ENCODE peak calls at places on chromosome 10, in four cellular contexts. D is OCI-LY7, O is lung, H is lower lobe of right lung. V is an unnamed sample.
A peak's percentile ranks its signal among the peaks of the same experiment; 100 is the strongest.

GRCh38 chr10:105679781-105680180 is 1038.7 kb downstream of the SORCS3 start:
- DNase-seq in D (no peak), O (no peak), H (no peak), V (no peak)

GRCh38 chr10:125102216-125102615 is 58.1 kb downstream of the CTBP2 start:
- DNase-seq in D (no peak), O (no peak), H (peak; percentile 55), V (no peak)

GRCh38 chr10:103692421-103693069 is 162.8 kb downstream of the SH3PXD2A start:
- DNase-seq in O (no peak), D (peak; percentile 75), H (no peak), V (no peak)

GRCh38 chr10:54843085-54843646 is 42.1 kb upstream of the PCDH15 start:
- DNase-seq in D (no peak), O (no peak), H (no peak), V (no peak)

GRCh38 chr10:133378251-133379096 is 588 bp upstream of the PAOX start:
- DNase-seq in D (peak; percentile 33), H (peak; percentile 90), O (peak; percentile 57), V (peak; percentile 94)

GRCh38 chr10:111874586-111874985 is 309.0 kb downstream of the GPAM start:
- DNase-seq in H (no peak), D (no peak), O (no peak), V (no peak)

GRCh38 chr10:10499839-10500238 is 517.8 kb upstream of the CELF2 start:
- DNase-seq in D (no peak), H (no peak), O (no peak), V (no peak)

GRCh38 chr10:4280481-4281206 is 495.6 kb upstream of the KLF6 start:
- DNase-seq in D (no peak), O (no peak), H (no peak), V (no peak)

GRCh38 chr10:116753759-116754158 is 11.4 kb upstream of the HSPA12A start:
- DNase-seq in H (no peak), D (no peak), O (no peak), V (peak; percentile 89)

GRCh38 chr10:48713966-48714618 is 29.4 kb downstream of the WDFY4 start:
- DNase-seq in D (no peak), O (no peak), H (no peak), V (no peak)

GRCh38 chr10:80538481-80539185 is 931 bp downstream of the SH2D4B start:
- DNase-seq in H (no peak), D (no peak), O (peak; percentile 24), V (no peak)

GRCh38 chr10:28180654-28181053 is 122.2 kb downstream of the MPP7 start:
- DNase-seq in O (no peak), H (no peak), D (peak; percentile 8), V (no peak)

GRCh38 chr10:124698560-124699470 is 45.4 kb downstream of the FAM53B start:
- DNase-seq in O (no peak), D (no peak), H (no peak), V (no peak)

GRCh38 chr10:83990126-83990525 is 149.2 kb upstream of the GHITM start:
- DNase-seq in H (no peak), O (no peak), D (peak; percentile 4), V (no peak)

GRCh38 chr10:48215148-48215982 is 59.1 kb downstream of the FRMPD2 start:
- DNase-seq in D (peak; percentile 46), O (peak; percentile 47), H (no peak), V (no peak)

GRCh38 chr10:86779267-86780017 is 23.0 kb downstream of the BMPR1A start:
- DNase-seq in D (no peak), O (no peak), H (no peak), V (no peak)

GRCh38 chr10:100575781-100576635 is 40.3 kb downstream of the HIF1AN start:
- DNase-seq in O (no peak), D (no peak), H (no peak), V (no peak)

GRCh38 chr10:125158528-125159485 is 1.6 kb downstream of the CTBP2 start:
- DNase-seq in O (peak; percentile 52), D (no peak), H (peak; percentile 76), V (peak; percentile 82)

GRCh38 chr10:119665901-119666708 is 14.9 kb downstream of the BAG3 start:
- DNase-seq in O (no peak), D (no peak), H (no peak), V (no peak)

GRCh38 chr10:3887404-3887803 is 102.4 kb upstream of the KLF6 start:
- DNase-seq in H (no peak), D (no peak), O (no peak), V (no peak)

GRCh38 chr10:85235258-85235657 is 906.9 kb downstream of the CCSER2 start:
- DNase-seq in D (no peak), O (no peak), H (no peak), V (no peak)

GRCh38 chr10:74754397-74754796 is 72.0 kb upstream of the KAT6B start:
- DNase-seq in H (no peak), O (no peak), D (no peak), V (no peak)

GRCh38 chr10:24953350-24954074 is 1.1 kb upstream of the PRTFDC1 start:
- DNase-seq in H (no peak), O (no peak), D (no peak), V (no peak)

GRCh38 chr10:82190432-82191260 is 315.7 kb downstream of the NRG3 start:
- DNase-seq in O (no peak), H (no peak), D (no peak), V (no peak)

GRCh38 chr10:111087331-111087756 is 10.5 kb downstream of the ADRA2A start:
- DNase-seq in O (no peak), H (no peak), D (no peak), V (no peak)

GRCh38 chr10:86969421-86970041 is 1.2 kb downstream of the ADIRF start:
- DNase-seq in O (no peak), D (no peak), H (no peak), V (peak; percentile 74)

GRCh38 chr10:122165914-122166313 is 105.2 kb upstream of the BTBD16 start:
- DNase-seq in H (no peak), O (no peak), D (no peak), V (peak; percentile 18)

GRCh38 chr10:122164028-122164601 is 107.0 kb upstream of the BTBD16 start:
- DNase-seq in H (no peak), O (no peak), D (no peak), V (peak; percentile 72)

GRCh38 chr10:122163182-122164027 is 107.7 kb upstream of the BTBD16 start:
- DNase-seq in H (no peak), D (no peak), O (no peak), V (peak; percentile 75)

GRCh38 chr10:122165492-122165832 is 105.6 kb upstream of the BTBD16 start:
- DNase-seq in D (no peak), O (no peak), H (no peak), V (no peak)

DNA sequence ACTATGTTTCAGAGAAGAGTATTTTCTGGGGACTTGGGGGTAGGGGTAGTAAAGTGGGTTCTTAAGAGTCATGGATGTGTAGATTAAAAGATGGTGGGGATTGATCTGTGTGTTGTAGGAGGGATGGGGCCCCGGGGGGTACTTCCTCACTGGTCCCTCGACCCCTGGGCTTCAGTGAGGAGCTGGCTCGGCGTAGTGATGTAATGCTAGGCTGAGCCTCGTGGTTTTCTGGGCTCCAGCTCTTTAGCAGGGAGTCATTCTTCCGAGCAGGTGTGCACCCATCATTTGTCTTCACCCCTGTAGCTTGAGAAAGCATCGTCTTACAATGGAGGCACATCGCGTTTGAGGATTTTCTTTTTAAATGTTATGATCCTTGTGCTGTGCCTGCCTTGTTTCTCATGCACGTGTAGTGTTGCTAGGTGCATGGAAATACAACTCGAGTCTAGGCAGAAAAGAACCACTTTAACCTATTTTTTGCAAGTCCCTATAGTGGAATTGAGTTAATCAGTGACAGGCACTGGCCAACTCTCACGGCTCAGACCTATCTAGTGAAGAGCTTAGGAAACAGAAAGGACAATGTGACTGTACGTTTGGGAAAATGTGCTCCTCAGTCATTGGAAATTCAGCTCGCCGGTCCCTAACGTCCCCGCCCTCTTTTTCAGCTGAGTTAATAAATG is 106.1 kb upstream of the BTBD16 start:
- DNase-seq in O (no peak), H (no peak), D (no peak), V (peak; percentile 25)
- H3K4me3 ChIP-seq in O (no peak overlapping the region), H (no peak overlapping the region), D (no peak overlapping the region), V (no peak overlapping the region)

DNA sequence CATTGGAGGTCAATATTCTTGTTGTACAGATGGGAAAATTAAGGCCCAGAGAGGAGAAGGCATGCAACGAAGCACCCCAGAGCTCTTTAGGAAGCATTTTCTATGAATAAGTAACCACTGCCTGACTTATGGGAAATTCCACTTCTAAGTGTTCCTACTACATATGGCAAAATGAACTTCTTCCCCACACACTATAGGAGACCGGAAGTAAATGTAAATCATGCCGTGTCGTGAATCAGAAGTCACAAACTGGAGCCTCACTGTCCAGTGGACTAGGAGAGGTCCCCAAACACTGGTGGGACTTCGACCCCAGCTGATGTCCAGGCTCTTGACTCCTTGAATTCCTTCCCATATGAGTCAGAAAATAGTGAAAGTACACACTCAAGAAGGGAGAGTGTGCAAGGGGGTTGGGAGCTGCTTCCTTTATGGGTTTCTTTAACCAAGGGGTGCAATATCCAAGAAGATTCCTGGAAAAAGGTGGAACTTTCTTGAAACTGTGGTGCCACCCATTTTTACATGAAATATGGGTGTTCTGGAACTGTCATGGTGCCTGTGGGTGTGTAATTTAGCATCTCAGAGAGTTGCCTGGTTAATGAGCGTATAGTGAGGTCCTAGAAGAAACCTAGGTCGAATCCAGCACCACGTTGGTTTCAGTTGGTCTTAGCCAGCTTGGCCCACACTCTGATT is 6.7 kb downstream of the RASSF4 start:
- DNase-seq in H (no peak), O (no peak), D (no peak), V (no peak)
- H3K4me1 ChIP-seq in H (peaks cover 78% of the 10 kb centered on the region), O (peaks cover 33% of the 10 kb centered on the region), D (peaks cover 65% of the 10 kb centered on the region), V (peaks cover 42% of the 10 kb centered on the region)

DNA sequence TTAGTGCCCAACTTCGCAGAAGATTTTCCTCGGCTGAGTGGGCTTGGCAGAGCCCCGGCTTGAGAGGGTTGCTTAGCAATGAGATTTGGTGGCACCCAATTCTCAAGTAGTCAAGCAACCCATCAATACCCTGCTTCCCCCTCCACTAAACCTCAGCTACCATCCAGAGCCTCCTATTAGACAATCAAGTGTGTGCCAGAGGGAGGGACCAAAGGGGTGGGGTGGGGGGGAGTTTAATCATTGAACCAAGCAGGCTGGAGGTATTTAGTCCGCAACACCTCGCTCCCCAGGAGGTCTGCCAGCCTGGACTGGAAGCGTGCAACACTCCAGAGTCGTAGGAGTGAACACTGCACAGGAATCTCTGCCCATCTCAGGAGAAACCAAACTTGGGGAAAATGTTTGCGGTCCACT is at the start of gene HKDC1:
- DNase-seq in H (no peak), O (no peak), D (no peak), V (peak; percentile 84)
- H3K4me3 ChIP-seq in H (no peak within 1 kb of the TSS), O (no peak within 1 kb of the TSS), D (no peak within 1 kb of the TSS), V (peak within 1 kb of the TSS; percentile 59)

GRCh38 chr10:93471110-93471651 is 11.0 kb downstream of the MYOF start:
- DNase-seq in H (no peak), D (no peak), O (no peak), V (no peak)
- H3K4me1 ChIP-seq in H (peaks cover 77% of the 10 kb centered on the region), D (no peaks in the 10 kb centered on the region), O (peaks cover 27% of the 10 kb centered on the region), V (peaks cover 3% of the 10 kb centered on the region)

GRCh38 chr10:114044251-114045070 is 795 bp downstream of the ADRB1 start:
- DNase-seq in O (no peak), H (peak; percentile 55), D (no peak), V (no peak)
- H3K4me3 ChIP-seq in O (peak overlapping the region; percentile 80), H (peak overlapping the region; percentile 55), D (no peak overlapping the region), V (peak overlapping the region; percentile 44)

GRCh38 chr10:129936923-129937300 is 27.2 kb downstream of the EBF3 start:
- DNase-seq in H (no peak), O (no peak), D (no peak), V (no peak)
- H3K4me1 ChIP-seq in H (no peaks in the 10 kb centered on the region), O (no peaks in the 10 kb centered on the region), D (no peaks in the 10 kb centered on the region), V (no peaks in the 10 kb centered on the region)

GRCh38 chr10:70671619-70672164 is 614 bp upstream of the ADAMTS14 start:
- DNase-seq in O (no peak), D (no peak), H (no peak), V (no peak)
- H3K4me3 ChIP-seq in O (no peak overlapping the region), D (no peak overlapping the region), H (peak overlapping the region; percentile 43), V (peak overlapping the region; percentile 21)